ENCODE peak calls at places on chromosomes 4 and X, in five cellular contexts. D, G, F, S and L are unnamed samples.

GRCh38 chr4:165326831-165327210 is 648 bp upstream of the MSMO1 start:
- DNase-seq in S (peak; percentile 14), F (peak; percentile 25), D (peak; percentile 30), G (peak; percentile 14), L (no peak)

GRCh38 chrX:45537936-45538335 is 337.3 kb upstream of the DIPK2B start:
- DNase-seq in F (no peak), S (no peak), G (no peak), D (no peak), L (no peak)

GRCh38 chr4:147786031-147786430 is 54.1 kb downstream of the ARHGAP10 start:
- DNase-seq in D (no peak), S (no peak), G (no peak), F (no peak), L (no peak)

GRCh38 chrX:56462389-56462788 is 101.0 kb upstream of the UBQLN2 start:
- DNase-seq in G (no peak), F (no peak), S (no peak), D (no peak), L (no peak)

GRCh38 chrX:150007356-150007755 is 69.1 kb upstream of the EOLA2 start:
- DNase-seq in F (no peak), S (no peak), G (no peak), D (no peak), L (no peak)

GRCh38 chr4:169085015-169085414 is 75.0 kb upstream of the CBR4 start:
- DNase-seq in S (no peak), F (no peak), G (no peak), D (no peak), L (peak; percentile 19)

GRCh38 chr4:144754562-144755410 is 108.8 kb downstream of the HHIP start:
- DNase-seq in G (peak; percentile 50), F (no peak), S (no peak), D (no peak), L (no peak)

GRCh38 chrX:129641941-129642340 is 12.8 kb downstream of the APLN start:
- DNase-seq in F (no peak), G (peak; percentile 46), S (no peak), D (no peak), L (no peak)

GRCh38 chr4:10554694-10555093 is 97.5 kb upstream of the ZNF518B start:
- DNase-seq in S (peak; percentile 8), G (peak; percentile 77), D (peak; percentile 46), F (peak; percentile 23), L (peak; percentile 36)

GRCh38 chr4:84238247-84239090 is 260.6 kb downstream of the NKX6-1 start:
- DNase-seq in S (no peak), D (no peak), G (peak; percentile 64), F (no peak), L (no peak)

GRCh38 chrX:105870465-105870864 is 48.1 kb downstream of the NRK start:
- DNase-seq in D (no peak), G (no peak), S (no peak), F (no peak), L (no peak)

GRCh38 chr4:82890913-82891727 is at the start of gene SEC31A:
- DNase-seq in D (peak; percentile 98), F (peak; percentile 98), S (peak; percentile 59), G (peak; percentile 93), L (peak; percentile 98)

GRCh38 chr4:121749225-121749624 is 15.7 kb downstream of the SMIM43 start:
- DNase-seq in F (no peak), S (no peak), D (no peak), G (no peak), L (no peak)

GRCh38 chr4:8216443-8217245 is 17.6 kb downstream of the SH3TC1 start:
- DNase-seq in D (no peak), G (no peak), S (no peak), F (no peak), L (no peak)

GRCh38 chr4:99685234-99685633 is 27.6 kb upstream of the C4orf54 start:
- DNase-seq in G (no peak), D (no peak), S (no peak), F (no peak), L (no peak)

GRCh38 chr4:72314869-72315268 is 254.2 kb downstream of the ADAMTS3 start:
- DNase-seq in G (peak; percentile 93), S (no peak), F (no peak), D (no peak), L (no peak)

GRCh38 chr4:55906999-55907398 is 41.7 kb upstream of the CEP135 start:
- DNase-seq in F (no peak), G (peak; percentile 97), S (no peak), D (no peak), L (no peak)

GRCh38 chr4:108561086-108561485 is 59.3 kb upstream of the RPL34 start:
- DNase-seq in S (no peak), G (no peak), D (no peak), F (no peak), L (no peak)

DNA sequence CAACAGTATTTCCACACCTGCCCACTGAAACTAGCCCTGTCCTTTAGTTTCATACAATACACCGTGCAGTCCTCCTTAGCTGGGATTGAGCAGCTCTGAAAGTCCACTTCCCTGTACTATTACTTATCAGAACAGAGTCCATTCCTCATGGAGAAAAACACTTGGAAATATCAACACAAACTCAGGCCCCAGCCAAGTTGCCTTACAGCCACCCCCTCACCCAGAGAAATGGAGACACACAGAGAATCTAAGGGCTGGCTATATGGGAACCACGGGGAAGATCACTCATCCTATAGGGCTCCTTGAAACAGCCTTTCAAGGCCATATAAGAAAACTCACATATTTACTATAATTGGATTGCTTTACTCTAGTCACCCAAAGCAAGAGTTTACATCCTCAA is 1.9 kb downstream of the SCARB2 start:
- DNase-seq in S (no peak), F (no peak), G (no peak), D (no peak), L (no peak)
- H3K4me1 ChIP-seq in S (peaks cover 41% of the 10 kb centered on the region), F (peaks cover 71% of the 10 kb centered on the region), G (peaks cover 57% of the 10 kb centered on the region), D (peaks cover 86% of the 10 kb centered on the region), L (peaks cover 27% of the 10 kb centered on the region)

GRCh38 chr4:38832206-38832605 is 24.4 kb downstream of the TLR6 start:
- DNase-seq in S (no peak), G (no peak), F (no peak), D (no peak), L (no peak)

GRCh38 chr4:38829237-38829636 is 24.6 kb upstream of the TLR1 start:
- DNase-seq in G (no peak), D (no peak), S (no peak), F (no peak), L (no peak)

GRCh38 chr4:38831653-38832052 is 25.0 kb downstream of the TLR6 start:
- DNase-seq in S (no peak), F (no peak), D (no peak), G (no peak), L (no peak)

GRCh38 chr4:38834570-38834969 is 22.0 kb downstream of the TLR6 start:
- DNase-seq in S (no peak), G (no peak), D (no peak), F (no peak), L (no peak)

DNA sequence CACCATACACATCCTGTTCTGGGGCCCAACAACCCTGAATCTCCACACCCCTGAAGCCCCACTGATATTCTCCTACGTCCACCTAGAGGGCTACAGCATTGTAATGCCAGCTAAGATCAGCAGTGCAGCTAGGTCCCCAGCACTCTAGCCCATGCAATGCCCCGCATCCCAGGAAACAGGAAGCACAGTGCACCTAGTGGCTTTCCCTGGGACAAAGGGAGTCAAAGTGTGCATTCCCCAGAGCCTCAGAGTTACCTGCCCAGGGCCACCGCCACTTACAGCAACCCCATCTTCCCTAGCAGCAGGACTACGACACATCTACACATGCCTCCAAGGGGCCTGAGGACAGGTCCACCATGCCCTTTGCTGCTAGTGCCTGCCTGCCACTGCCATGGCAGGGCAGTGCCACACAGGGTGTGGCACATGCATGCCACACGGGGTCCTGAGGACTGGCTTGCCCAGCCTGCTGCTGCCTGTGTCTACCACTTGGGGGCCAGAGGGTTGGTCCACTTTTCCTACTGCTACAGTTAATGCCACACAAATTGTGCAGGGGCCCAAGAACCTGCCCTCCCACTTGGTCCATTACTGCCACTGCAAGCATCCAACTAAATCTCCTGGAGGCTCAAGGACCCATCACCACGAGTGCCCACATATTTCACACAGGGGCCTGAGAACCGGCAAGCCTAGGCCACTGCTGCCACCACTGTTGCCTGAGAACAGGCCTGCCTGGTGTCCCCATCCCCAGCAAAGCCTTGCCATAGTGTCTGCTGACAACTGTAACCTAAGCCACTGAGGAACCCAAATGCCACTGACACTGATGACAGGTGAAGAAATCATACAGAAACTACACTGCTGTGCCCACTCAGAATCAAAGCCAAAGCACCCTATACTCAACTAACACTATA is 23.7 kb downstream of the TLR6 start:
- DNase-seq in F (no peak), S (no peak), D (no peak), G (no peak), L (no peak)
- TF ChIP-seq CTCF in F (no peak), S (no peak), D (no peak), G (peak; percentile 30), L (peak; percentile 26)

GRCh38 chr4:152072886-152073285 is 312.1 kb upstream of the GATB start:
- DNase-seq in D (no peak), F (no peak), G (no peak), S (no peak), L (no peak)
- H3K4me1 ChIP-seq in D (no peaks in the 10 kb centered on the region), F (no peaks in the 10 kb centered on the region), G (no peaks in the 10 kb centered on the region), S (no peaks in the 10 kb centered on the region), L (peaks cover 3% of the 10 kb centered on the region)

GRCh38 chr4:4595252-4595651 is 53.4 kb upstream of the STX18 start:
- DNase-seq in F (no peak), S (no peak), G (no peak), D (no peak), L (no peak)
- TF ChIP-seq CTCF in F (no peak), S (no peak), G (no peak), D (no peak), L (peak; percentile 52)

GRCh38 chrX:15854080-15854655 is 445 bp downstream of the AP1S2 start:
- DNase-seq in S (peak; percentile 22), D (peak; percentile 60), F (peak; percentile 66), G (peak; percentile 22), L (peak; percentile 60)

GRCh38 chrX:15856580-15856979 is 2.0 kb upstream of the AP1S2 start:
- DNase-seq in S (no peak), F (no peak), G (no peak), D (no peak), L (no peak)

GRCh38 chrX:15855562-15856256 is 1.1 kb upstream of the AP1S2 start:
- DNase-seq in F (no peak), D (no peak), S (no peak), G (no peak), L (no peak)

GRCh38 chrX:15854712-15855561 is at the start of gene AP1S2:
- DNase-seq in G (peak; percentile 93), F (peak; percentile 92), D (peak; percentile 97), S (peak; percentile 70), L (peak; percentile 93)

DNA sequence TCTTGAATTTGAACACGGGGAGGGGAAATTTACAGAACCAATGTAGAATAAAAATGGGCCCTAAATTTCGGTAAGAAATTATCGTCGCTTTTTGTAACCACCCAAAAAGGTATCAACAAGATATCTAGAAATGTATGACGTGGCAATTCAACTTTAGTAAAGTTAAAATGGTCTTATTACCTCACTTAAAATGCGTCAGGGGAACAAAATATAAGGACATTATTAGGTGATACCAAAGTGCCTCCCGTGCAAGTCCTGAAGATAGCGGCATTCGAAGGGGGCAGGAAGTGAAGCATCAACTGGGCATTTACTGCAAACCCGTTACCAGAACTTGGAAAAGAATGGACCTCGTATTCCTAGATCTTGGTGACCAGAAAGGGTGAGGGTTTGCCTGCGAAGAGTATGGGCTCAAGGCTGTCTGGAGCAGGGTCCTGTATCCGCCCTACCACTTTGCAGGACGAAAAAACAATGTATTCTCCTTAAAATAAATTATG is 980 bp downstream of the AP1S2 start:
- DNase-seq in D (no peak), F (no peak), S (no peak), G (peak; percentile 15), L (no peak)
- H3K4me1 ChIP-seq in D (peaks cover 4% of the 10 kb centered on the region), F (peaks cover 9% of the 10 kb centered on the region), S (peaks cover 6% of the 10 kb centered on the region), G (peaks cover 36% of the 10 kb centered on the region), L (no peaks in the 10 kb centered on the region)

GRCh38 chr4:81781824-81782223 is 310.1 kb upstream of the RASGEF1B start:
- DNase-seq in S (no peak), F (no peak), G (no peak), D (no peak), L (no peak)
- TF ChIP-seq CTCF in S (no peak), F (no peak), G (no peak), D (no peak), L (no peak)